ENCODE peak calls at places on chromosomes 11 and 22, in eight cellular contexts. One of them, this sample, is unnamed.

GRCh38 chr11:64355078-64355940 is 3.7 kb upstream of the RPS6KA4 start:
- DNase-seq in HAP-1: peak; percentile 61
- DNase-seq in posterior vena cava: peak; percentile 94
- DNase-seq in fibroblast of mammary gland: peak; percentile 76
- DNase-seq in amygdala: peak; percentile 76
- DNase-seq in left lobe of liver: peak; percentile 76
- DNase-seq in kidney: peak; percentile 92
- DNase-seq in fibroblast of the conjunctiva: peak; percentile 58
- DNase-seq in this sample: no peak

GRCh38 chr22:40415531-40416266 is 45.3 kb downstream of the SGSM3 start:
- DNase-seq in HAP-1: no peak
- DNase-seq in posterior vena cava: peak; percentile 83
- DNase-seq in fibroblast of mammary gland: no peak
- DNase-seq in amygdala: no peak
- DNase-seq in left lobe of liver: no peak
- DNase-seq in kidney: peak; percentile 91
- DNase-seq in fibroblast of the conjunctiva: no peak
- DNase-seq in this sample: no peak

GRCh38 chr11:47215366-47215925 is 672 bp downstream of the DDB2 start:
- DNase-seq in HAP-1: peak; percentile 11
- DNase-seq in posterior vena cava: no peak
- DNase-seq in fibroblast of mammary gland: no peak
- DNase-seq in amygdala: no peak
- DNase-seq in left lobe of liver: no peak
- DNase-seq in kidney: no peak
- DNase-seq in fibroblast of the conjunctiva: no peak
- DNase-seq in this sample: no peak

GRCh38 chr22:21876486-21877176 is 9.2 kb upstream of the MAPK1 start:
- DNase-seq in HAP-1: no peak
- DNase-seq in posterior vena cava: no peak
- DNase-seq in fibroblast of mammary gland: peak; percentile 73
- DNase-seq in amygdala: no peak
- DNase-seq in left lobe of liver: no peak
- DNase-seq in kidney: no peak
- DNase-seq in fibroblast of the conjunctiva: peak; percentile 65
- DNase-seq in this sample: no peak

GRCh38 chr11:8329336-8329735 is 65.7 kb upstream of the LMO1 start:
- DNase-seq in HAP-1: no peak
- DNase-seq in posterior vena cava: no peak
- DNase-seq in fibroblast of mammary gland: no peak
- DNase-seq in amygdala: no peak
- DNase-seq in left lobe of liver: no peak
- DNase-seq in kidney: peak; percentile 45
- DNase-seq in fibroblast of the conjunctiva: no peak
- DNase-seq in this sample: no peak

GRCh38 chr11:96781082-96781481 is 391.3 kb downstream of the JRKL start:
- DNase-seq in HAP-1: no peak
- DNase-seq in posterior vena cava: no peak
- DNase-seq in fibroblast of mammary gland: peak; percentile 39
- DNase-seq in amygdala: no peak
- DNase-seq in left lobe of liver: no peak
- DNase-seq in kidney: no peak
- DNase-seq in fibroblast of the conjunctiva: no peak
- DNase-seq in this sample: no peak

GRCh38 chr22:27785818-27786217 is 15.7 kb downstream of the MN1 start:
- DNase-seq in HAP-1: no peak
- DNase-seq in posterior vena cava: peak; percentile 68
- DNase-seq in fibroblast of mammary gland: no peak
- DNase-seq in amygdala: no peak
- DNase-seq in left lobe of liver: no peak
- DNase-seq in kidney: no peak
- DNase-seq in fibroblast of the conjunctiva: no peak
- DNase-seq in this sample: no peak

GRCh38 chr11:91248199-91248807 is 976.3 kb upstream of the FAT3 start:
- DNase-seq in HAP-1: peak; percentile 32
- DNase-seq in posterior vena cava: no peak
- DNase-seq in fibroblast of mammary gland: peak; percentile 34
- DNase-seq in amygdala: no peak
- DNase-seq in left lobe of liver: no peak
- DNase-seq in kidney: no peak
- DNase-seq in fibroblast of the conjunctiva: peak; percentile 26
- DNase-seq in this sample: no peak

GRCh38 chr11:94129505-94130335 is 1.1 kb downstream of the PANX1 start:
- DNase-seq in HAP-1: no peak
- DNase-seq in posterior vena cava: no peak
- DNase-seq in fibroblast of mammary gland: peak; percentile 36
- DNase-seq in amygdala: no peak
- DNase-seq in left lobe of liver: no peak
- DNase-seq in kidney: no peak
- DNase-seq in fibroblast of the conjunctiva: no peak
- DNase-seq in this sample: no peak

GRCh38 chr11:8810331-8811301 is 100.4 kb upstream of the AKIP1 start:
- DNase-seq in HAP-1: no peak
- DNase-seq in posterior vena cava: peak; percentile 93
- DNase-seq in fibroblast of mammary gland: peak; percentile 79
- DNase-seq in amygdala: peak; percentile 76
- DNase-seq in left lobe of liver: peak; percentile 81
- DNase-seq in kidney: peak; percentile 95
- DNase-seq in fibroblast of the conjunctiva: peak; percentile 74
- DNase-seq in this sample: peak; percentile 30

GRCh38 chr11:20443596-20443995 is 56.1 kb downstream of the PRMT3 start:
- DNase-seq in HAP-1: peak; percentile 34
- DNase-seq in posterior vena cava: no peak
- DNase-seq in fibroblast of mammary gland: peak; percentile 37
- DNase-seq in amygdala: no peak
- DNase-seq in left lobe of liver: no peak
- DNase-seq in kidney: no peak
- DNase-seq in fibroblast of the conjunctiva: peak; percentile 12
- DNase-seq in this sample: no peak

GRCh38 chr11:15969281-15969680 is 387.1 kb downstream of the SOX6 start:
- DNase-seq in HAP-1: no peak
- DNase-seq in posterior vena cava: no peak
- DNase-seq in fibroblast of mammary gland: peak; percentile 92
- DNase-seq in amygdala: peak; percentile 28
- DNase-seq in left lobe of liver: peak; percentile 68
- DNase-seq in kidney: no peak
- DNase-seq in fibroblast of the conjunctiva: peak; percentile 77
- DNase-seq in this sample: no peak

GRCh38 chr11:23797624-23798419 is 699.0 kb upstream of the LUZP2 start:
- DNase-seq in HAP-1: no peak
- DNase-seq in posterior vena cava: no peak
- DNase-seq in fibroblast of mammary gland: no peak
- DNase-seq in amygdala: no peak
- DNase-seq in left lobe of liver: no peak
- DNase-seq in kidney: no peak
- DNase-seq in fibroblast of the conjunctiva: no peak
- DNase-seq in this sample: no peak

GRCh38 chr11:64278576-64279190 is 5.8 kb downstream of the BAD start:
- DNase-seq in HAP-1: no peak
- DNase-seq in posterior vena cava: peak; percentile 62
- DNase-seq in fibroblast of mammary gland: no peak
- DNase-seq in amygdala: no peak
- DNase-seq in left lobe of liver: no peak
- DNase-seq in kidney: peak; percentile 60
- DNase-seq in fibroblast of the conjunctiva: no peak
- DNase-seq in this sample: no peak

GRCh38 chr11:34349882-34350281 is 7.9 kb downstream of the ABTB2 start:
- DNase-seq in HAP-1: no peak
- DNase-seq in posterior vena cava: no peak
- DNase-seq in fibroblast of mammary gland: peak; percentile 72
- DNase-seq in amygdala: no peak
- DNase-seq in left lobe of liver: no peak
- DNase-seq in kidney: no peak
- DNase-seq in fibroblast of the conjunctiva: no peak
- DNase-seq in this sample: no peak

GRCh38 chr11:116697011-116697410 is 75.8 kb downstream of the BUD13 start:
- DNase-seq in HAP-1: no peak
- DNase-seq in posterior vena cava: no peak
- DNase-seq in fibroblast of mammary gland: no peak
- DNase-seq in amygdala: no peak
- DNase-seq in left lobe of liver: peak; percentile 11
- DNase-seq in kidney: no peak
- DNase-seq in fibroblast of the conjunctiva: no peak
- DNase-seq in this sample: no peak

GRCh38 chr11:65078151-65078550 is 5.7 kb downstream of the CDCA5 start:
- DNase-seq in HAP-1: no peak
- DNase-seq in posterior vena cava: no peak
- DNase-seq in fibroblast of mammary gland: peak; percentile 35
- DNase-seq in amygdala: no peak
- DNase-seq in left lobe of liver: peak; percentile 67
- DNase-seq in kidney: no peak
- DNase-seq in fibroblast of the conjunctiva: no peak
- DNase-seq in this sample: peak; percentile 32

GRCh38 chr11:87215236-87215635 is 177.5 kb downstream of the TMEM135 start:
- DNase-seq in HAP-1: no peak
- DNase-seq in posterior vena cava: no peak
- DNase-seq in fibroblast of mammary gland: peak; percentile 38
- DNase-seq in amygdala: no peak
- DNase-seq in left lobe of liver: no peak
- DNase-seq in kidney: no peak
- DNase-seq in fibroblast of the conjunctiva: no peak
- DNase-seq in this sample: no peak

GRCh38 chr11:57490456-57491248 is 24.9 kb downstream of the SLC43A1 start:
- DNase-seq in HAP-1: no peak
- DNase-seq in posterior vena cava: no peak
- DNase-seq in fibroblast of mammary gland: peak; percentile 60
- DNase-seq in amygdala: no peak
- DNase-seq in left lobe of liver: no peak
- DNase-seq in kidney: no peak
- DNase-seq in fibroblast of the conjunctiva: no peak
- DNase-seq in this sample: no peak

GRCh38 chr11:63915961-63916836 is 765 bp downstream of the RCOR2 start:
- DNase-seq in HAP-1: peak; percentile 45
- DNase-seq in posterior vena cava: no peak
- DNase-seq in fibroblast of mammary gland: no peak
- DNase-seq in amygdala: no peak
- DNase-seq in left lobe of liver: no peak
- DNase-seq in kidney: peak; percentile 82
- DNase-seq in fibroblast of the conjunctiva: no peak
- DNase-seq in this sample: peak; percentile 44

GRCh38 chr11:61599968-61600710 is 19.3 kb upstream of the SYT7 start:
- DNase-seq in HAP-1: no peak
- DNase-seq in posterior vena cava: no peak
- DNase-seq in fibroblast of mammary gland: no peak
- DNase-seq in amygdala: no peak
- DNase-seq in left lobe of liver: no peak
- DNase-seq in kidney: no peak
- DNase-seq in fibroblast of the conjunctiva: no peak
- DNase-seq in this sample: no peak

GRCh38 chr11:2100361-2101170 is 38.6 kb downstream of the IGF2 start:
- DNase-seq in HAP-1: no peak
- DNase-seq in posterior vena cava: peak; percentile 83
- DNase-seq in fibroblast of mammary gland: no peak
- DNase-seq in amygdala: no peak
- DNase-seq in left lobe of liver: peak; percentile 44
- DNase-seq in kidney: peak; percentile 81
- DNase-seq in fibroblast of the conjunctiva: no peak
- DNase-seq in this sample: no peak

GRCh38 chr22:30128511-30128910 is 48.2 kb downstream of the HORMAD2 start:
- DNase-seq in HAP-1: no peak
- DNase-seq in posterior vena cava: no peak
- DNase-seq in fibroblast of mammary gland: no peak
- DNase-seq in amygdala: no peak
- DNase-seq in left lobe of liver: no peak
- DNase-seq in kidney: no peak
- DNase-seq in fibroblast of the conjunctiva: no peak
- DNase-seq in this sample: no peak

GRCh38 chr11:126480410-126481302 is 125.2 kb downstream of the ST3GAL4 start:
- DNase-seq in HAP-1: peak; percentile 79
- DNase-seq in posterior vena cava: peak; percentile 93
- DNase-seq in fibroblast of mammary gland: peak; percentile 84
- DNase-seq in amygdala: peak; percentile 72
- DNase-seq in left lobe of liver: peak; percentile 83
- DNase-seq in kidney: peak; percentile 88
- DNase-seq in fibroblast of the conjunctiva: peak; percentile 80
- DNase-seq in this sample: peak; percentile 62

GRCh38 chr22:44752285-44753188 is at the start of gene ARHGAP8:
- DNase-seq in HAP-1: no peak
- DNase-seq in posterior vena cava: peak; percentile 64
- DNase-seq in fibroblast of mammary gland: no peak
- DNase-seq in amygdala: no peak
- DNase-seq in left lobe of liver: no peak
- DNase-seq in kidney: peak; percentile 87
- DNase-seq in fibroblast of the conjunctiva: no peak
- DNase-seq in this sample: no peak

GRCh38 chr11:64110465-64111375 is 55.2 kb downstream of the MACROD1 start:
- DNase-seq in HAP-1: no peak
- DNase-seq in posterior vena cava: no peak
- DNase-seq in fibroblast of mammary gland: no peak
- DNase-seq in amygdala: no peak
- DNase-seq in left lobe of liver: no peak
- DNase-seq in kidney: no peak
- DNase-seq in fibroblast of the conjunctiva: no peak
- DNase-seq in this sample: no peak

GRCh38 chr11:116782728-116783127 is 5.1 kb downstream of the ZPR1 start:
- DNase-seq in HAP-1: no peak
- DNase-seq in posterior vena cava: no peak
- DNase-seq in fibroblast of mammary gland: peak; percentile 81
- DNase-seq in amygdala: no peak
- DNase-seq in left lobe of liver: no peak
- DNase-seq in kidney: no peak
- DNase-seq in fibroblast of the conjunctiva: no peak
- DNase-seq in this sample: no peak

This sample was measured in natural killer cell.